ENCODE peak calls at places on chromosome 11, in ten cellular contexts. One of them, this sample, is unnamed.
A peak's percentile ranks its signal among the peaks of the same experiment; 100 is the strongest.

GRCh38 chr11:116502641-116503061 is 270.1 kb downstream of the BUD13 start:
- DNase-seq in left colon: no peak
- DNase-seq in SK-N-DZ: no peak
- DNase-seq in MV-4-11: no peak
- DNase-seq in lower lobe of right lung: no peak
- DNase-seq in IMR-90: no peak
- DNase-seq in mesothelial cell of epicardium: peak; percentile 25
- DNase-seq in glutamatergic neuron: no peak
- DNase-seq in iris pigment epithelial cell: no peak
- DNase-seq in NCI-H1694: no peak
- DNase-seq in this sample: no peak

GRCh38 chr11:76391039-76391438 is 9.9 kb downstream of the GVQW3 start:
- DNase-seq in mesothelial cell of epicardium: no peak
- DNase-seq in left colon: no peak
- DNase-seq in lower lobe of right lung: no peak
- DNase-seq in MV-4-11: no peak
- DNase-seq in SK-N-DZ: no peak
- DNase-seq in NCI-H1694: no peak
- DNase-seq in IMR-90: no peak
- DNase-seq in glutamatergic neuron: no peak
- DNase-seq in iris pigment epithelial cell: no peak
- DNase-seq in this sample: no peak

GRCh38 chr11:86785576-86785975 is 14.8 kb upstream of the PRSS23 start:
- DNase-seq in SK-N-DZ: no peak
- DNase-seq in left colon: no peak
- DNase-seq in mesothelial cell of epicardium: no peak
- DNase-seq in IMR-90: no peak
- DNase-seq in NCI-H1694: no peak
- DNase-seq in MV-4-11: no peak
- DNase-seq in lower lobe of right lung: no peak
- DNase-seq in iris pigment epithelial cell: no peak
- DNase-seq in glutamatergic neuron: no peak
- DNase-seq in this sample: no peak

GRCh38 chr11:128497057-128497957 is 90.1 kb downstream of the ETS1 start:
- DNase-seq in NCI-H1694: no peak
- DNase-seq in IMR-90: peak; percentile 99
- DNase-seq in left colon: no peak
- DNase-seq in mesothelial cell of epicardium: no peak
- DNase-seq in MV-4-11: peak; percentile 68
- DNase-seq in iris pigment epithelial cell: peak; percentile 97
- DNase-seq in lower lobe of right lung: no peak
- DNase-seq in glutamatergic neuron: no peak
- DNase-seq in SK-N-DZ: no peak
- DNase-seq in this sample: no peak

GRCh38 chr11:130677486-130678153 is 229.2 kb downstream of the ADAMTS15 start:
- DNase-seq in mesothelial cell of epicardium: no peak
- DNase-seq in glutamatergic neuron: no peak
- DNase-seq in IMR-90: peak; percentile 70
- DNase-seq in lower lobe of right lung: no peak
- DNase-seq in MV-4-11: no peak
- DNase-seq in left colon: no peak
- DNase-seq in SK-N-DZ: no peak
- DNase-seq in iris pigment epithelial cell: peak; percentile 77
- DNase-seq in NCI-H1694: no peak
- DNase-seq in this sample: no peak

GRCh38 chr11:108199446-108200321 is 22.8 kb downstream of the NPAT start:
- DNase-seq in SK-N-DZ: no peak
- DNase-seq in lower lobe of right lung: peak; percentile 69
- DNase-seq in MV-4-11: peak; percentile 41
- DNase-seq in iris pigment epithelial cell: peak; percentile 88
- DNase-seq in NCI-H1694: no peak
- DNase-seq in glutamatergic neuron: no peak
- DNase-seq in left colon: no peak
- DNase-seq in mesothelial cell of epicardium: no peak
- DNase-seq in IMR-90: peak; percentile 68
- DNase-seq in this sample: no peak

GRCh38 chr11:12581923-12582322 is 92.3 kb upstream of the TEAD1 start:
- DNase-seq in left colon: no peak
- DNase-seq in SK-N-DZ: peak; percentile 25
- DNase-seq in NCI-H1694: no peak
- DNase-seq in iris pigment epithelial cell: peak; percentile 84
- DNase-seq in mesothelial cell of epicardium: no peak
- DNase-seq in glutamatergic neuron: no peak
- DNase-seq in lower lobe of right lung: peak; percentile 63
- DNase-seq in MV-4-11: no peak
- DNase-seq in IMR-90: peak; percentile 88
- DNase-seq in this sample: peak; percentile 10

GRCh38 chr11:17389957-17390649 is 1.6 kb upstream of the KCNJ11 start:
- DNase-seq in iris pigment epithelial cell: no peak
- DNase-seq in SK-N-DZ: no peak
- DNase-seq in MV-4-11: no peak
- DNase-seq in IMR-90: no peak
- DNase-seq in NCI-H1694: no peak
- DNase-seq in mesothelial cell of epicardium: no peak
- DNase-seq in left colon: no peak
- DNase-seq in glutamatergic neuron: no peak
- DNase-seq in lower lobe of right lung: no peak
- DNase-seq in this sample: no peak

GRCh38 chr11:35781342-35782171 is 119.0 kb downstream of the TRIM44 start:
- DNase-seq in left colon: no peak
- DNase-seq in glutamatergic neuron: no peak
- DNase-seq in mesothelial cell of epicardium: no peak
- DNase-seq in IMR-90: peak; percentile 89
- DNase-seq in SK-N-DZ: no peak
- DNase-seq in MV-4-11: no peak
- DNase-seq in iris pigment epithelial cell: peak; percentile 59
- DNase-seq in lower lobe of right lung: no peak
- DNase-seq in NCI-H1694: no peak
- DNase-seq in this sample: no peak